ENCODE peak calls at places on chromosomes 16 and 17, in ten cellular contexts. One of them, this sample, is unnamed.
A peak's percentile ranks its signal among the peaks of the same experiment; 100 is the strongest.

GRCh38 chr16:11207646-11208045 is 48.4 kb downstream of the SOCS1 start:
- DNase-seq in spleen: no peak
- DNase-seq in HL-60: no peak
- DNase-seq in testis: no peak
- DNase-seq in endothelial cell: no peak
- DNase-seq in COR-L47: no peak
- DNase-seq in NCI-H1436: no peak
- DNase-seq in CD8-positive, alpha-beta T cell: no peak
- DNase-seq in astrocyte of the spinal cord: no peak
- DNase-seq in HuH-7: no peak
- DNase-seq in this sample: no peak

GRCh38 chr17:73705594-73705993 is 61.3 kb upstream of the SDK2 start:
- DNase-seq in CD8-positive, alpha-beta T cell: no peak
- DNase-seq in astrocyte of the spinal cord: peak; percentile 14
- DNase-seq in HL-60: no peak
- DNase-seq in COR-L47: no peak
- DNase-seq in spleen: no peak
- DNase-seq in endothelial cell: no peak
- DNase-seq in NCI-H1436: peak; percentile 59
- DNase-seq in HuH-7: no peak
- DNase-seq in testis: no peak
- DNase-seq in this sample: peak; percentile 14

GRCh38 chr16:3776316-3776715 is 59.0 kb upstream of the TRAP1 start:
- DNase-seq in NCI-H1436: no peak
- DNase-seq in astrocyte of the spinal cord: no peak
- DNase-seq in CD8-positive, alpha-beta T cell: no peak
- DNase-seq in HL-60: no peak
- DNase-seq in spleen: no peak
- DNase-seq in endothelial cell: no peak
- DNase-seq in HuH-7: no peak
- DNase-seq in COR-L47: no peak
- DNase-seq in testis: no peak
- DNase-seq in this sample: peak; percentile 37

GRCh38 chr17:66540131-66540781 is 237.8 kb downstream of the PRKCA start:
- DNase-seq in testis: peak; percentile 45
- DNase-seq in HL-60: no peak
- DNase-seq in NCI-H1436: no peak
- DNase-seq in astrocyte of the spinal cord: peak; percentile 95
- DNase-seq in CD8-positive, alpha-beta T cell: no peak
- DNase-seq in endothelial cell: no peak
- DNase-seq in spleen: no peak
- DNase-seq in COR-L47: no peak
- DNase-seq in HuH-7: no peak
- DNase-seq in this sample: no peak

GRCh38 chr17:5870231-5870953 is 199.8 kb upstream of the WSCD1 start:
- DNase-seq in testis: no peak
- DNase-seq in HuH-7: no peak
- DNase-seq in NCI-H1436: no peak
- DNase-seq in spleen: no peak
- DNase-seq in HL-60: no peak
- DNase-seq in COR-L47: no peak
- DNase-seq in astrocyte of the spinal cord: no peak
- DNase-seq in endothelial cell: no peak
- DNase-seq in CD8-positive, alpha-beta T cell: no peak
- DNase-seq in this sample: no peak

GRCh38 chr16:87342978-87343752 is 26.0 kb upstream of the C16orf95 start:
- DNase-seq in HuH-7: no peak
- DNase-seq in HL-60: no peak
- DNase-seq in endothelial cell: no peak
- DNase-seq in testis: no peak
- DNase-seq in astrocyte of the spinal cord: no peak
- DNase-seq in NCI-H1436: no peak
- DNase-seq in COR-L47: no peak
- DNase-seq in spleen: no peak
- DNase-seq in CD8-positive, alpha-beta T cell: no peak
- DNase-seq in this sample: no peak

GRCh38 chr17:45709889-45710288 is 74.2 kb upstream of the CRHR1 start:
- DNase-seq in CD8-positive, alpha-beta T cell: no peak
- DNase-seq in astrocyte of the spinal cord: no peak
- DNase-seq in spleen: no peak
- DNase-seq in HL-60: no peak
- DNase-seq in NCI-H1436: no peak
- DNase-seq in endothelial cell: no peak
- DNase-seq in HuH-7: no peak
- DNase-seq in COR-L47: no peak
- DNase-seq in testis: no peak
- DNase-seq in this sample: no peak

GRCh38 chr17:34146440-34147043 is 108.5 kb upstream of the CCL2 start:
- DNase-seq in NCI-H1436: peak; percentile 8
- DNase-seq in CD8-positive, alpha-beta T cell: peak; percentile 49
- DNase-seq in spleen: no peak
- DNase-seq in testis: peak; percentile 68
- DNase-seq in astrocyte of the spinal cord: no peak
- DNase-seq in COR-L47: peak; percentile 45
- DNase-seq in HL-60: no peak
- DNase-seq in endothelial cell: peak; percentile 77
- DNase-seq in HuH-7: peak; percentile 30
- DNase-seq in this sample: peak; percentile 10

GRCh38 chr16:11836653-11837244 is 14.6 kb downstream of the RSL1D1 start:
- DNase-seq in NCI-H1436: no peak
- DNase-seq in HL-60: no peak
- DNase-seq in COR-L47: no peak
- DNase-seq in CD8-positive, alpha-beta T cell: no peak
- DNase-seq in HuH-7: no peak
- DNase-seq in endothelial cell: no peak
- DNase-seq in astrocyte of the spinal cord: peak; percentile 92
- DNase-seq in testis: no peak
- DNase-seq in spleen: peak; percentile 30
- DNase-seq in this sample: no peak

GRCh38 chr16:22225060-22225459 is 19.0 kb downstream of the EEF2K start:
- DNase-seq in HuH-7: no peak
- DNase-seq in spleen: no peak
- DNase-seq in COR-L47: no peak
- DNase-seq in testis: peak; percentile 41
- DNase-seq in astrocyte of the spinal cord: no peak
- DNase-seq in endothelial cell: no peak
- DNase-seq in NCI-H1436: no peak
- DNase-seq in CD8-positive, alpha-beta T cell: no peak
- DNase-seq in HL-60: no peak
- DNase-seq in this sample: no peak

GRCh38 chr17:21352221-21352980 is 23.8 kb upstream of the KCNJ12 start:
- DNase-seq in COR-L47: no peak
- DNase-seq in spleen: peak; percentile 36
- DNase-seq in NCI-H1436: no peak
- DNase-seq in testis: no peak
- DNase-seq in endothelial cell: no peak
- DNase-seq in HL-60: no peak
- DNase-seq in astrocyte of the spinal cord: no peak
- DNase-seq in CD8-positive, alpha-beta T cell: no peak
- DNase-seq in HuH-7: no peak
- DNase-seq in this sample: no peak

GRCh38 chr17:78129385-78130079 is 977 bp upstream of the TMC6 start:
- DNase-seq in COR-L47: no peak
- DNase-seq in CD8-positive, alpha-beta T cell: peak; percentile 68
- DNase-seq in testis: no peak
- DNase-seq in HuH-7: no peak
- DNase-seq in endothelial cell: no peak
- DNase-seq in spleen: peak; percentile 90
- DNase-seq in astrocyte of the spinal cord: no peak
- DNase-seq in HL-60: no peak
- DNase-seq in NCI-H1436: no peak
- DNase-seq in this sample: no peak

GRCh38 chr17:61942085-61942484 is 14.3 kb upstream of the INTS2 start:
- DNase-seq in COR-L47: no peak
- DNase-seq in HL-60: no peak
- DNase-seq in NCI-H1436: no peak
- DNase-seq in CD8-positive, alpha-beta T cell: no peak
- DNase-seq in astrocyte of the spinal cord: no peak
- DNase-seq in testis: no peak
- DNase-seq in spleen: no peak
- DNase-seq in HuH-7: no peak
- DNase-seq in endothelial cell: no peak
- DNase-seq in this sample: no peak

GRCh38 chr16:79599837-79600635 is 501 bp downstream of the MAF start:
- DNase-seq in NCI-H1436: peak; percentile 54
- DNase-seq in endothelial cell: peak; percentile 67
- DNase-seq in CD8-positive, alpha-beta T cell: peak; percentile 20
- DNase-seq in HuH-7: peak; percentile 59
- DNase-seq in spleen: peak; percentile 91
- DNase-seq in COR-L47: no peak
- DNase-seq in HL-60: no peak
- DNase-seq in astrocyte of the spinal cord: peak; percentile 42
- DNase-seq in testis: peak; percentile 69
- DNase-seq in this sample: peak; percentile 67

GRCh38 chr16:31411024-31411845 is 16.9 kb downstream of the COX6A2 start:
- DNase-seq in COR-L47: no peak
- DNase-seq in HL-60: no peak
- DNase-seq in spleen: no peak
- DNase-seq in HuH-7: no peak
- DNase-seq in NCI-H1436: no peak
- DNase-seq in CD8-positive, alpha-beta T cell: no peak
- DNase-seq in endothelial cell: no peak
- DNase-seq in astrocyte of the spinal cord: no peak
- DNase-seq in testis: no peak
- DNase-seq in this sample: no peak

GRCh38 chr16:58338205-58338604 is 43.4 kb upstream of the PRSS54 start:
- DNase-seq in astrocyte of the spinal cord: no peak
- DNase-seq in HuH-7: no peak
- DNase-seq in NCI-H1436: no peak
- DNase-seq in COR-L47: no peak
- DNase-seq in spleen: no peak
- DNase-seq in CD8-positive, alpha-beta T cell: no peak
- DNase-seq in endothelial cell: no peak
- DNase-seq in testis: no peak
- DNase-seq in HL-60: no peak
- DNase-seq in this sample: no peak

GRCh38 chr17:61504697-61505096 is 52.5 kb downstream of the TBX4 start:
- DNase-seq in CD8-positive, alpha-beta T cell: no peak
- DNase-seq in spleen: no peak
- DNase-seq in testis: no peak
- DNase-seq in HuH-7: no peak
- DNase-seq in endothelial cell: no peak
- DNase-seq in NCI-H1436: no peak
- DNase-seq in COR-L47: no peak
- DNase-seq in HL-60: no peak
- DNase-seq in astrocyte of the spinal cord: peak; percentile 86
- DNase-seq in this sample: no peak

GRCh38 chr17:4739122-4740024 is at the start of the genes CXCL16 and ZMYND15:
- DNase-seq in testis: peak; percentile 60
- DNase-seq in endothelial cell: peak; percentile 31
- DNase-seq in COR-L47: no peak
- DNase-seq in astrocyte of the spinal cord: peak; percentile 28
- DNase-seq in HuH-7: peak; percentile 46
- DNase-seq in NCI-H1436: peak; percentile 12
- DNase-seq in spleen: peak; percentile 95
- DNase-seq in CD8-positive, alpha-beta T cell: peak; percentile 62
- DNase-seq in HL-60: no peak
- DNase-seq in this sample: no peak